ENCODE peak calls at places on chromosomes 6 and 20, in nine cellular contexts. N is endothelial cell, L is foreskin fibroblast, C is A549, X is mesothelial cell of epicardium, E is fibroblast of pulmonary artery, Y is AG04450, P is AG09319, G is esophagus squamous epithelium. D is an unnamed sample.

GRCh38 chr20:14801591-14802325 is 464.3 kb upstream of the FLRT3 start:
- DNase-seq in N (no peak), L (no peak), C (no peak), X (no peak), E (no peak), Y (no peak), P (no peak), G (no peak), D (no peak)

GRCh38 chr6:109445382-109445781 is 4.9 kb downstream of the SMPD2 start:
- DNase-seq in N (no peak), L (no peak), C (peak; percentile 25), X (no peak), E (no peak), Y (no peak), P (no peak), G (no peak), D (no peak)

GRCh38 chr6:10276106-10276505 is 138.8 kb downstream of the TFAP2A start:
- DNase-seq in N (no peak), L (peak; percentile 10), C (no peak), X (no peak), E (peak; percentile 11), Y (no peak), P (no peak), G (no peak), D (peak; percentile 3)

GRCh38 chr20:1281279-1282057 is 15.4 kb downstream of the SNPH start:
- DNase-seq in N (no peak), L (no peak), C (no peak), X (no peak), E (no peak), Y (no peak), P (no peak), G (no peak), D (no peak)

GRCh38 chr6:63739094-63739687 is 103.6 kb downstream of the PHF3 start:
- DNase-seq in N (no peak), L (no peak), C (no peak), X (no peak), E (no peak), Y (no peak), P (no peak), G (no peak), D (no peak)

GRCh38 chr6:32845381-32845884 is 1.6 kb upstream of the PSMB8 start:
- DNase-seq in N (no peak), L (no peak), C (no peak), X (no peak), E (no peak), Y (no peak), P (no peak), G (no peak), D (no peak)

GRCh38 chr20:50415031-50415515 is 95.1 kb upstream of the PTPN1 start:
- DNase-seq in N (no peak), L (no peak), C (no peak), X (no peak), E (no peak), Y (no peak), P (no peak), G (no peak), D (no peak)

GRCh38 chr6:17064975-17065374 is 36.9 kb upstream of the STMND1 start:
- DNase-seq in N (no peak), L (no peak), C (no peak), X (no peak), E (no peak), Y (no peak), P (no peak), G (no peak), D (no peak)

GRCh38 chr20:15895126-15895525 is 678.1 kb downstream of the KIF16B start:
- DNase-seq in N (no peak), L (no peak), C (no peak), X (no peak), E (no peak), Y (no peak), P (peak; percentile 24), G (no peak), D (no peak)

GRCh38 chr6:111301914-111302313 is 181.1 kb downstream of the REV3L start:
- DNase-seq in N (no peak), L (no peak), C (no peak), X (no peak), E (no peak), Y (no peak), P (no peak), G (no peak), D (no peak)

GRCh38 chr6:7846971-7847818 is 63.4 kb downstream of the TXNDC5 start:
- DNase-seq in N (no peak), L (peak; percentile 29), C (no peak), X (no peak), E (peak; percentile 79), Y (peak; percentile 18), P (no peak), G (no peak), D (no peak)
- TF ChIP-seq CTCF in N (no peak), L (no peak), C (no peak), X (no peak), E (peak; percentile 74), Y (peak; percentile 46), P (no peak), G (no peak), D (no peak)

DNA sequence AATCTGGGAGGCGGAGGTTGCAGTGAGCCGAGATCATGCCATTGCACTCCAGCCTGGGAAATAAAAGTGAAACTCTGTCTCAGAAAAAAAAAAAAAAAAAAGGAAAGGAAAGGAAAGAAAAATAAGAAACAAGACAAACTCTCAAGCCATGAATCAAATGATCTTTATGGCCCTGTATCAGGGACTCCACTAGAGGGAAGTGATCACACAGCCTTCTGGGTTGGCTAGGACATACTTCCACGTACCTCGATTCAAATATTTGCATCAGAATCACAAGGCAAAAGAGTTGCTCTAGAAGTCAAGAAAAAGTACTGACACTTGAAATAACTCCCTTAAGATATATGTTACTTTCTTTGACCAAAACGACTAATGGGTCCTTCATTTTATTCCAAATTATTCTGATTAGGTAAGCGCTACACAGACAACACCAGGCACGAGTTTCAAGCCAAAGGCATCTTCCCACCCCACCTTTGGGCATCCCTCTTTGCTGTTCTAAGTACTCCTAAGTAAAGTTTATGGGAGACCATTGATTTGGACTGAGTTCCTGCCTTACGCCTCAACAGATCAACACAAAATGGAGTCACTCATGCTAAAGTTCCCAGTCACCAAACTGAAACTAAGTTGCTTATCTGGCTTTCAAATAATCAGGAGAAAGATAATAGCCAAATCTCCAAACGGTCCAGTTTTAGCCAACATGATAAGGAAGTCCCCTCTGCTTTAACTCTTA is 77.5 kb upstream of the NT5E start:
- DNase-seq in N (no peak), L (no peak), C (no peak), X (no peak), E (no peak), Y (no peak), P (no peak), G (no peak), D (no peak)
- TF ChIP-seq CTCF in N (no peak), L (no peak), C (no peak), X (no peak), E (no peak), Y (no peak), P (no peak), G (no peak), D (no peak)

GRCh38 chr6:99287523-99287922 is 62.0 kb downstream of the FAXC start:
- DNase-seq in N (no peak), L (no peak), C (no peak), X (no peak), E (no peak), Y (no peak), P (no peak), G (no peak), D (no peak)

GRCh38 chr6:99276747-99277146 is 72.7 kb downstream of the FAXC start:
- DNase-seq in N (no peak), L (peak; percentile 2), C (no peak), X (no peak), E (peak; percentile 3), Y (no peak), P (no peak), G (no peak), D (no peak)

GRCh38 chr6:99285881-99286280 is 63.6 kb downstream of the FAXC start:
- DNase-seq in N (no peak), L (no peak), C (no peak), X (no peak), E (no peak), Y (no peak), P (no peak), G (no peak), D (no peak)

GRCh38 chr6:99282479-99283062 is 66.9 kb downstream of the FAXC start:
- DNase-seq in N (no peak), L (peak; percentile 3), C (no peak), X (no peak), E (peak; percentile 38), Y (no peak), P (no peak), G (no peak), D (peak; percentile 4)
- TF ChIP-seq CTCF in N (peak; percentile 65), L (peak; percentile 47), C (peak; percentile 48), X (no peak), E (peak; percentile 61), Y (peak; percentile 54), P (peak; percentile 45), G (no peak), D (peak; percentile 57)

GRCh38 chr20:44071526-44072111 is 115.4 kb downstream of the JPH2 start:
- DNase-seq in N (no peak), L (no peak), C (no peak), X (no peak), E (no peak), Y (no peak), P (no peak), G (no peak), D (no peak)

GRCh38 chr20:44071057-44071456 is 115.9 kb downstream of the JPH2 start:
- DNase-seq in N (no peak), L (no peak), C (no peak), X (no peak), E (no peak), Y (no peak), P (no peak), G (no peak), D (no peak)

GRCh38 chr20:44069203-44069931 is 117.6 kb downstream of the JPH2 start:
- DNase-seq in N (no peak), L (no peak), C (no peak), X (no peak), E (no peak), Y (no peak), P (no peak), G (no peak), D (no peak)

GRCh38 chr20:44068780-44069191 is 118.2 kb downstream of the JPH2 start:
- DNase-seq in N (no peak), L (no peak), C (no peak), X (no peak), E (no peak), Y (no peak), P (no peak), G (no peak), D (no peak)

DNA sequence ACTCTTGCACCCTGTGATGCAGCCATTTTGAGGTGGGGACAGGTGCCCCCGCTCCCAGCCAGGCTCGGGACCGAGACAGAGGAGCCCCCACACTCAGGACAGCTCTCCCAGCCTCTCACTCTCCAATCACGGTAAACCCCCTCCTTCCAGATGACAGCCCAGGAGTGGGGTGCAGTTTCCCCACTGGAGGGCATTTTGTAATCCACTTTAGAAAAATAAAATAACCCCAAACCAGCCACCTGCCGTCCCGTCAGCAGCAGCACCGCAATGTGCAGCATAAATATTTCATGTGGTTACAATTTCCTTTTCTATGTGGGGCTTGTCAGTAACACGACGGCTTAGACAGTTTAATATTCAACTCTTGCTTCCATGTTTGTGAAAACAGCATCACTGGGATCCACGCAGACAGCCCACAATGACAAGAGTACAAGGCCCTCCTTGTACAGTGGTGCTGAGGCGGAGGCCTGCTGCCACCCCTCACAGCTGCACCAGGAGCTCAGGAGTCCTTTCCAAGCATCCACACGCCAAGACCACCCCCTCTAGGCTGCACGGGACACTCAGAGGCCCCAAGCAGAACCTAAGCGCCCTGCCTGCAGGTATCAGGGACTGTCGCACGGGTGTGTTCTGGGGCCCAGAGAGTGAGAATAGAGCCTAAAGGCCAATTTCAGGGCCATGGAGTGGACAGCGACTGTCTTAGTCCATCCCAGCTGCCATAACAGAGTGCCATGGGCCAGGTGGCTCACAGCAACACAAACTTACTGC is 116.7 kb downstream of the JPH2 start:
- DNase-seq in N (no peak), L (no peak), C (no peak), X (no peak), E (no peak), Y (no peak), P (no peak), G (no peak), D (no peak)
- TF ChIP-seq CTCF in N (no peak), L (no peak), C (no peak), X (no peak), E (no peak), Y (no peak), P (no peak), G (no peak), D (no peak)